ENCODE peak calls at places on chromosomes 5 and 9, in nine cellular contexts. F is heart left ventricle, L is A549, I is IMR-90, Z is body of pancreas, Q is stomach, D is HepG2, W is esophagus squamous epithelium, B is GM12878. N is an unnamed sample.

GRCh38 chr5:86909896-86910295 is 292.2 kb downstream of the COX7C start:
- DNase-seq in F (no peak), L (no peak), I (peak; percentile 78), Z (no peak), Q (no peak), D (no peak), W (no peak), B (no peak), N (no peak)

GRCh38 chr5:93673555-93673954 is 67.8 kb downstream of the POU5F2 start:
- DNase-seq in F (no peak), L (no peak), I (no peak), Z (no peak), Q (no peak), D (no peak), W (no peak), B (no peak), N (no peak)

GRCh38 chr5:11511878-11512277 is 392.4 kb downstream of the CTNND2 start:
- DNase-seq in F (no peak), L (no peak), I (no peak), Z (no peak), Q (no peak), D (peak; percentile 16), W (no peak), B (no peak), N (no peak)

GRCh38 chr5:36662291-36662851 is 56.0 kb downstream of the SLC1A3 start:
- DNase-seq in F (no peak), L (no peak), I (no peak), Z (no peak), Q (no peak), D (no peak), W (no peak), B (no peak), N (no peak)

GRCh38 chr5:35920890-35921289 is 17.5 kb downstream of the CAPSL start:
- DNase-seq in F (no peak), L (no peak), I (no peak), Z (no peak), Q (no peak), D (no peak), W (no peak), B (no peak), N (no peak)

GRCh38 chr9:105232207-105232606 is 12.2 kb upstream of the SLC44A1 start:
- DNase-seq in F (no peak), L (no peak), I (no peak), Z (no peak), Q (no peak), D (no peak), W (no peak), B (no peak), N (no peak)

GRCh38 chr9:114501786-114502682 is 3.2 kb downstream of the WHRN start:
- DNase-seq in F (no peak), L (peak; percentile 53), I (peak; percentile 81), Z (no peak), Q (no peak), D (peak; percentile 48), W (no peak), B (no peak), N (no peak)

GRCh38 chr9:122463828-122464632 is 13.7 kb downstream of the OR1J1 start:
- DNase-seq in F (no peak), L (no peak), I (no peak), Z (peak; percentile 22), Q (no peak), D (peak; percentile 69), W (no peak), B (peak; percentile 45), N (no peak)

GRCh38 chr9:99076483-99077171 is 28.3 kb upstream of the TGFBR1 start:
- DNase-seq in F (peak; percentile 37), L (no peak), I (no peak), Z (no peak), Q (no peak), D (no peak), W (no peak), B (no peak), N (no peak)

GRCh38 chr5:145946112-145946861 is 9.9 kb downstream of the SH3RF2 start:
- DNase-seq in F (peak; percentile 51), L (peak; percentile 41), I (peak; percentile 84), Z (no peak), Q (no peak), D (peak; percentile 77), W (no peak), B (peak; percentile 27), N (no peak)
- H3K27ac ChIP-seq in F (peak overlapping the region; percentile 67), L (peak overlapping the region; percentile 28), I (no peak overlapping the region), Z (peak overlapping the region; percentile 62), Q (peak overlapping the region; percentile 58), D (peak overlapping the region; percentile 39), W (no peak overlapping the region), B (no peak overlapping the region), N (no peak overlapping the region)

DNA sequence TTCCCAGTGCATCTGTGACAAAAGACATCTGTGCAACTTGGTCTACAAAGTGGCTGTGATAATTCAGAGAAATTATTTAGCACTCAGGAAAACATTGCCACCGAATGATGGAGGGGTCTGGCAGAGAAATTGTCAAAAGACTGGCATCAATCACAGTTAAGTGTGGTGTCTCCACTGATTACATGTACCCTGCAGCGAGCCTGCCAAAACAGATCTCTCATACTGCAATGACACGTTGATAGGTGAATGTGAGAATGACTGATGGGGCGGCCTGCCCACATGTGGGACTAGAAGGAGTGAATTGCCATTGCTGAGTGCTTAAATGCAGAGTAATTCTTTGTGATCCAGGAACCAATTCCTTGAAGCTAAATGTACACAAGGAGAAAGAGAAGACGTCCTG is 136.4 kb upstream of the PCSK5 start:
- DNase-seq in F (peak; percentile 88), L (no peak), I (no peak), Z (no peak), Q (no peak), D (no peak), W (no peak), B (no peak), N (no peak)
- TF ChIP-seq POLR2A in F (no peak), L (no peak), I (no peak), Z (no peak), Q (no peak), D (no peak), W (no peak), B (no peak), N (no peak)

GRCh38 chr5:129460951-129461815 is 1.1 kb downstream of the ADAMTS19 start:
- DNase-seq in F (peak; percentile 50), L (peak; percentile 28), I (no peak), Z (peak; percentile 50), Q (peak; percentile 51), D (no peak), W (no peak), B (no peak), N (peak; percentile 25)
- H3K27ac ChIP-seq in F (no peak overlapping the region), L (no peak overlapping the region), I (no peak overlapping the region), Z (no peak overlapping the region), Q (no peak overlapping the region), D (no peak overlapping the region), W (no peak overlapping the region), B (no peak overlapping the region), N (no peak overlapping the region)

DNA sequence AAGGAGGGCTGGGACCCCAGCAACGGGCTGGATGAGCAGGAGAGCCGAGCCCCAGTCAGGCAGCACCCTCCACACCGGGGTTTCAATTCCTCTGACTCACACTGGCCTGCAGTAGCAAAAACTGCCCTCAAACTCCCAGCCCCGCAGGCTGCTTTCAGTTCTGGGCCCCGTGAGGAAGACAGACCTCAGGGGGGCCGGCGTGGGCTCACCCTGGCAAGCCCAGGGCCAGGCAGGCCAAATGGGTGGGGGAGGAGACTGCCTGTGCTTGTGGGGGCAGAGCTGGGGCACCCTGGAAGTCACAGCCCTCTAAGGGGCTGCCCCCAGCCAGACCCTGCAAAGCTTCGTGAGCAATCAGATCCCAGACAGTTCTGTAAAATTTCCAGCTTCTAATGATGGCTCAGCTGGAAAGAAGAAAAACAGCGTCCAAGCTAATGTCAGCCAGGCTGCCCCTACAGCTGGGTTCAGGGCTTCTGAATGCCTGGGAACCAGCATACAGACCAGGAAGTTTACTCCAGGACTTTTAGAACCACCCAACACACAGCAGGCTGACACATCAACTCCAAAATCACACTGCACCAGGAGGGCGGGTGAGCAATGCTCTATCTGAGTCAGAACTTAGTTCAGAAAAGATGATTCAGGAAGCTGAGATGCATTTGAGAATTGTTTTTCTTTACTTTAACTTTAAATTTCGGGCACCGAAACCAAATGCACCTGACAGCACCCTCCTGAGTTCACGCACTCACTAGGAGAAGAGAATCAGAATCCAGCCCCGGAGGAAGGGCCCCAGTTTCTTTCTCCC is 34.7 kb downstream of the LPCAT1 start:
- DNase-seq in F (no peak), L (no peak), I (peak; percentile 90), Z (no peak), Q (no peak), D (no peak), W (no peak), B (peak; percentile 77), N (no peak)
- TF ChIP-seq POLR2A in F (no peak), L (no peak), I (no peak), Z (no peak), Q (no peak), D (no peak), W (no peak), B (peak; percentile 72), N (no peak)

GRCh38 chr5:82984786-82985762 is 92.1 kb downstream of the TMEM167A start:
- DNase-seq in F (no peak), L (no peak), I (no peak), Z (no peak), Q (no peak), D (peak; percentile 14), W (no peak), B (no peak), N (no peak)
- H3K27ac ChIP-seq in F (no peak overlapping the region), L (peak overlapping the region; percentile 9), I (no peak overlapping the region), Z (no peak overlapping the region), Q (no peak overlapping the region), D (peak overlapping the region; percentile 12), W (no peak overlapping the region), B (no peak overlapping the region), N (no peak overlapping the region)

GRCh38 chr9:76667521-76667957 is 96.7 kb upstream of the PCA3 start:
- DNase-seq in F (no peak), L (no peak), I (peak; percentile 25), Z (no peak), Q (no peak), D (no peak), W (no peak), B (no peak), N (no peak)
- TF ChIP-seq POLR2A in F (no peak), L (no peak), I (no peak), Z (no peak), Q (no peak), D (no peak), W (no peak), B (no peak), N (no peak)

N was measured in ovary.